ENCODE peak calls at places on chromosomes 3 and 15, in six cellular contexts. One of them, this sample, is unnamed.

GRCh38 chr3:120495809-120496208 is 45.0 kb upstream of the FSTL1 start:
- DNase-seq in MM.1S: no peak
- DNase-seq in fibroblast of the aortic adventitia: no peak
- DNase-seq in GM13977: no peak
- DNase-seq in NCI-H2029: no peak
- DNase-seq in COLO829: no peak
- DNase-seq in this sample: no peak

GRCh38 chr3:21839592-21839991 is 88.6 kb upstream of the ZNF385D start:
- DNase-seq in MM.1S: peak; percentile 10
- DNase-seq in fibroblast of the aortic adventitia: peak; percentile 77
- DNase-seq in GM13977: no peak
- DNase-seq in NCI-H2029: peak; percentile 1
- DNase-seq in COLO829: peak; percentile 70
- DNase-seq in this sample: no peak

GRCh38 chr15:66673410-66674322 is 28.4 kb upstream of the SMAD6 start:
- DNase-seq in MM.1S: peak; percentile 24
- DNase-seq in fibroblast of the aortic adventitia: no peak
- DNase-seq in GM13977: no peak
- DNase-seq in NCI-H2029: no peak
- DNase-seq in COLO829: no peak
- DNase-seq in this sample: no peak

GRCh38 chr15:52095597-52096262 is 16.8 kb downstream of the BCL2L10 start:
- DNase-seq in MM.1S: no peak
- DNase-seq in fibroblast of the aortic adventitia: peak; percentile 94
- DNase-seq in GM13977: no peak
- DNase-seq in NCI-H2029: no peak
- DNase-seq in COLO829: no peak
- DNase-seq in this sample: no peak

GRCh38 chr15:78915341-78916087 is 29.3 kb downstream of the CTSH start:
- DNase-seq in MM.1S: no peak
- DNase-seq in fibroblast of the aortic adventitia: peak; percentile 66
- DNase-seq in GM13977: no peak
- DNase-seq in NCI-H2029: no peak
- DNase-seq in COLO829: no peak
- DNase-seq in this sample: no peak

GRCh38 chr3:49717539-49718418 is 1.7 kb downstream of the AMIGO3 start:
- DNase-seq in MM.1S: no peak
- DNase-seq in fibroblast of the aortic adventitia: no peak
- DNase-seq in GM13977: no peak
- DNase-seq in NCI-H2029: peak; percentile 9
- DNase-seq in COLO829: no peak
- DNase-seq in this sample: no peak

GRCh38 chr3:55482496-55483195 is 4.5 kb downstream of the WNT5A start:
- DNase-seq in MM.1S: no peak
- DNase-seq in fibroblast of the aortic adventitia: no peak
- DNase-seq in GM13977: no peak
- DNase-seq in NCI-H2029: no peak
- DNase-seq in COLO829: no peak
- DNase-seq in this sample: no peak

GRCh38 chr3:103181175-103181574 is 746.4 kb downstream of the ZPLD1 start:
- DNase-seq in MM.1S: no peak
- DNase-seq in fibroblast of the aortic adventitia: no peak
- DNase-seq in GM13977: no peak
- DNase-seq in NCI-H2029: no peak
- DNase-seq in COLO829: no peak
- DNase-seq in this sample: no peak

GRCh38 chr3:178059836-178060235 is 476.4 kb upstream of the KCNMB2 start:
- DNase-seq in MM.1S: no peak
- DNase-seq in fibroblast of the aortic adventitia: no peak
- DNase-seq in GM13977: no peak
- DNase-seq in NCI-H2029: no peak
- DNase-seq in COLO829: no peak
- DNase-seq in this sample: no peak

GRCh38 chr3:191234216-191234615 is 35.2 kb downstream of the OSTN start:
- DNase-seq in MM.1S: peak; percentile 69
- DNase-seq in fibroblast of the aortic adventitia: no peak
- DNase-seq in GM13977: no peak
- DNase-seq in NCI-H2029: no peak
- DNase-seq in COLO829: no peak
- DNase-seq in this sample: no peak

GRCh38 chr3:74739242-74739641 is 124.8 kb upstream of the CNTN3 start:
- DNase-seq in MM.1S: no peak
- DNase-seq in fibroblast of the aortic adventitia: no peak
- DNase-seq in GM13977: no peak
- DNase-seq in NCI-H2029: no peak
- DNase-seq in COLO829: no peak
- DNase-seq in this sample: no peak

GRCh38 chr3:158935846-158936245 is 134.0 kb downstream of the MFSD1 start:
- DNase-seq in MM.1S: no peak
- DNase-seq in fibroblast of the aortic adventitia: no peak
- DNase-seq in GM13977: no peak
- DNase-seq in NCI-H2029: no peak
- DNase-seq in COLO829: no peak
- DNase-seq in this sample: no peak

GRCh38 chr15:35606345-35606744 is 60.4 kb upstream of the DPH6 start:
- DNase-seq in MM.1S: no peak
- DNase-seq in fibroblast of the aortic adventitia: no peak
- DNase-seq in GM13977: no peak
- DNase-seq in NCI-H2029: no peak
- DNase-seq in COLO829: no peak
- DNase-seq in this sample: no peak

GRCh38 chr3:197490098-197490497 is 65.7 kb downstream of the BDH1 start:
- DNase-seq in MM.1S: no peak
- DNase-seq in fibroblast of the aortic adventitia: peak; percentile 62
- DNase-seq in GM13977: no peak
- DNase-seq in NCI-H2029: no peak
- DNase-seq in COLO829: no peak
- DNase-seq in this sample: no peak

GRCh38 chr3:141979050-141979671 is 102.7 kb downstream of the ATP1B3 start:
- DNase-seq in MM.1S: no peak
- DNase-seq in fibroblast of the aortic adventitia: peak; percentile 74
- DNase-seq in GM13977: no peak
- DNase-seq in NCI-H2029: no peak
- DNase-seq in COLO829: no peak
- DNase-seq in this sample: no peak

GRCh38 chr3:48532271-48532973 is 24.2 kb downstream of the PFKFB4 start:
- DNase-seq in MM.1S: no peak
- DNase-seq in fibroblast of the aortic adventitia: no peak
- DNase-seq in GM13977: no peak
- DNase-seq in NCI-H2029: no peak
- DNase-seq in COLO829: no peak
- DNase-seq in this sample: no peak

GRCh38 chr3:176349706-176350105 is 847.6 kb downstream of the TBL1XR1 start:
- DNase-seq in MM.1S: no peak
- DNase-seq in fibroblast of the aortic adventitia: no peak
- DNase-seq in GM13977: no peak
- DNase-seq in NCI-H2029: no peak
- DNase-seq in COLO829: no peak
- DNase-seq in this sample: no peak

GRCh38 chr15:101017041-101017754 is 98.0 kb downstream of the LRRK1 start:
- DNase-seq in MM.1S: no peak
- DNase-seq in fibroblast of the aortic adventitia: no peak
- DNase-seq in GM13977: no peak
- DNase-seq in NCI-H2029: no peak
- DNase-seq in COLO829: no peak
- DNase-seq in this sample: no peak

This sample was measured in NCI-H510A treated with DMSO at 0.1 percent for 48 hours.